ENCODE peak calls at places on chromosomes 13 and 19, in eight cellular contexts. G, Y, E, D, H, Q, A and M are unnamed samples.

GRCh38 chr13:29901714-29902631 is 51.6 kb upstream of the UBL3 start:
- DNase-seq in G (no peak), Y (peak; percentile 55), E (no peak), D (peak; percentile 66), H (no peak), Q (no peak), A (peak; percentile 98), M (no peak)

GRCh38 chr19:34184880-34185491 is 12.7 kb downstream of the LSM14A start:
- DNase-seq in G (no peak), Y (no peak), E (no peak), D (no peak), H (no peak), Q (no peak), A (no peak), M (no peak)

GRCh38 chr13:112752711-112753541 is 63.1 kb downstream of the ATP11A start:
- DNase-seq in G (peak; percentile 54), Y (no peak), E (peak; percentile 40), D (no peak), H (no peak), Q (no peak), A (peak; percentile 33), M (no peak)

GRCh38 chr13:28401303-28402056 is 93.4 kb downstream of the FLT1 start:
- DNase-seq in G (no peak), Y (no peak), E (no peak), D (peak; percentile 23), H (peak; percentile 62), Q (no peak), A (peak; percentile 39), M (no peak)

GRCh38 chr19:11448923-11449554 is 13.6 kb downstream of the PRKCSH start:
- DNase-seq in G (no peak), Y (no peak), E (no peak), D (no peak), H (no peak), Q (no peak), A (no peak), M (no peak)

GRCh38 chr13:110758195-110758594 is 44.7 kb downstream of the ING1 start:
- DNase-seq in G (no peak), Y (no peak), E (no peak), D (no peak), H (no peak), Q (no peak), A (peak; percentile 2), M (no peak)

GRCh38 chr13:19985219-19985556 is 26.7 kb downstream of the ZMYM2 start:
- DNase-seq in G (no peak), Y (no peak), E (no peak), D (no peak), H (no peak), Q (no peak), A (no peak), M (no peak)

GRCh38 chr19:6731822-6732221 is 5.6 kb downstream of the GPR108 start:
- DNase-seq in G (no peak), Y (no peak), E (no peak), D (no peak), H (no peak), Q (no peak), A (no peak), M (no peak)

GRCh38 chr13:29978211-29978610 is 127.8 kb upstream of the UBL3 start:
- DNase-seq in G (no peak), Y (no peak), E (no peak), D (no peak), H (no peak), Q (no peak), A (no peak), M (no peak)

GRCh38 chr19:38699647-38700349 is 44.5 kb downstream of the CAPN12 start:
- DNase-seq in G (no peak), Y (no peak), E (no peak), D (no peak), H (no peak), Q (no peak), A (no peak), M (no peak)

GRCh38 chr13:109419896-109420295 is 366.5 kb downstream of the IRS2 start:
- DNase-seq in G (no peak), Y (no peak), E (no peak), D (no peak), H (no peak), Q (no peak), A (no peak), M (no peak)